ENCODE peak calls at places on chromosomes 11 and 22, in ten cellular contexts. One of them, this sample, is unnamed.

GRCh38 chr11:114196994-114197702 is 99.1 kb upstream of the NNMT start:
- DNase-seq in PC-3: no peak
- DNase-seq in body of pancreas: no peak
- DNase-seq in GM23338: no peak
- DNase-seq in tibial nerve: no peak
- DNase-seq in IMR-90: no peak
- DNase-seq in Panc1: no peak
- DNase-seq in coronary artery: no peak
- DNase-seq in left ventricle myocardium inferior: no peak
- DNase-seq in left lung: no peak
- DNase-seq in this sample: no peak

GRCh38 chr22:45832959-45833580 is 143.9 kb downstream of the WNT7B start:
- DNase-seq in PC-3: no peak
- DNase-seq in body of pancreas: no peak
- DNase-seq in GM23338: no peak
- DNase-seq in tibial nerve: no peak
- DNase-seq in IMR-90: no peak
- DNase-seq in Panc1: no peak
- DNase-seq in coronary artery: no peak
- DNase-seq in left ventricle myocardium inferior: no peak
- DNase-seq in left lung: no peak
- DNase-seq in this sample: no peak

GRCh38 chr11:43735931-43736330 is 55.4 kb downstream of the HSD17B12 start:
- DNase-seq in PC-3: peak
- DNase-seq in body of pancreas: no peak
- DNase-seq in GM23338: peak
- DNase-seq in tibial nerve: no peak
- DNase-seq in IMR-90: peak
- DNase-seq in Panc1: no peak
- DNase-seq in coronary artery: no peak
- DNase-seq in left ventricle myocardium inferior: no peak
- DNase-seq in left lung: no peak
- DNase-seq in this sample: no peak

GRCh38 chr11:106447631-106448191 is 370.2 kb downstream of the AASDHPPT start:
- DNase-seq in PC-3: peak
- DNase-seq in body of pancreas: no peak
- DNase-seq in GM23338: no peak
- DNase-seq in tibial nerve: no peak
- DNase-seq in IMR-90: no peak
- DNase-seq in Panc1: no peak
- DNase-seq in coronary artery: no peak
- DNase-seq in left ventricle myocardium inferior: no peak
- DNase-seq in left lung: no peak
- DNase-seq in this sample: no peak

GRCh38 chr22:19962909-19963806 is 21.5 kb upstream of the TXNRD2 start:
- DNase-seq in PC-3: peak
- DNase-seq in body of pancreas: peak
- DNase-seq in GM23338: peak
- DNase-seq in tibial nerve: no peak
- DNase-seq in IMR-90: peak
- DNase-seq in Panc1: no peak
- DNase-seq in coronary artery: no peak
- DNase-seq in left ventricle myocardium inferior: no peak
- DNase-seq in left lung: peak
- DNase-seq in this sample: no peak

GRCh38 chr11:27100534-27100933 is 59.9 kb downstream of the BBOX1 start:
- DNase-seq in PC-3: no peak
- DNase-seq in body of pancreas: no peak
- DNase-seq in GM23338: no peak
- DNase-seq in tibial nerve: no peak
- DNase-seq in IMR-90: no peak
- DNase-seq in Panc1: no peak
- DNase-seq in coronary artery: no peak
- DNase-seq in left ventricle myocardium inferior: no peak
- DNase-seq in left lung: no peak
- DNase-seq in this sample: no peak

GRCh38 chr11:65489706-65490310 is 9.0 kb upstream of the MALAT1 start:
- DNase-seq in PC-3: no peak
- DNase-seq in body of pancreas: no peak
- DNase-seq in GM23338: no peak
- DNase-seq in tibial nerve: no peak
- DNase-seq in IMR-90: no peak
- DNase-seq in Panc1: no peak
- DNase-seq in coronary artery: peak
- DNase-seq in left ventricle myocardium inferior: no peak
- DNase-seq in left lung: no peak
- DNase-seq in this sample: no peak

GRCh38 chr11:26579683-26580082 is 7.6 kb upstream of the MUC15 start:
- DNase-seq in PC-3: no peak
- DNase-seq in body of pancreas: no peak
- DNase-seq in GM23338: no peak
- DNase-seq in tibial nerve: no peak
- DNase-seq in IMR-90: no peak
- DNase-seq in Panc1: no peak
- DNase-seq in coronary artery: no peak
- DNase-seq in left ventricle myocardium inferior: no peak
- DNase-seq in left lung: no peak
- DNase-seq in this sample: no peak

GRCh38 chr22:42939451-42939881 is 75.5 kb downstream of the PACSIN2 start:
- DNase-seq in PC-3: peak
- DNase-seq in body of pancreas: no peak
- DNase-seq in GM23338: peak
- DNase-seq in tibial nerve: no peak
- DNase-seq in IMR-90: no peak
- DNase-seq in Panc1: no peak
- DNase-seq in coronary artery: no peak
- DNase-seq in left ventricle myocardium inferior: no peak
- DNase-seq in left lung: no peak
- DNase-seq in this sample: no peak

GRCh38 chr11:14971865-14972580 is at the start of gene CALCA:
- DNase-seq in PC-3: no peak
- DNase-seq in body of pancreas: no peak
- DNase-seq in GM23338: peak
- DNase-seq in tibial nerve: no peak
- DNase-seq in IMR-90: no peak
- DNase-seq in Panc1: no peak
- DNase-seq in coronary artery: no peak
- DNase-seq in left ventricle myocardium inferior: no peak
- DNase-seq in left lung: no peak
- DNase-seq in this sample: peak

GRCh38 chr11:103450241-103450640 is 341.0 kb downstream of the DYNC2H1 start:
- DNase-seq in PC-3: no peak
- DNase-seq in body of pancreas: no peak
- DNase-seq in GM23338: no peak
- DNase-seq in tibial nerve: no peak
- DNase-seq in IMR-90: peak
- DNase-seq in Panc1: no peak
- DNase-seq in coronary artery: no peak
- DNase-seq in left ventricle myocardium inferior: no peak
- DNase-seq in left lung: no peak
- DNase-seq in this sample: no peak

GRCh38 chr11:12841946-12842630 is 167.0 kb upstream of the RASSF10 start:
- DNase-seq in PC-3: peak
- DNase-seq in body of pancreas: peak
- DNase-seq in GM23338: peak
- DNase-seq in tibial nerve: no peak
- DNase-seq in IMR-90: peak
- DNase-seq in Panc1: no peak
- DNase-seq in coronary artery: no peak
- DNase-seq in left ventricle myocardium inferior: no peak
- DNase-seq in left lung: no peak
- DNase-seq in this sample: no peak

GRCh38 chr22:44103735-44104134 is 77.0 kb upstream of the PARVG start:
- DNase-seq in PC-3: no peak
- DNase-seq in body of pancreas: peak
- DNase-seq in GM23338: no peak
- DNase-seq in tibial nerve: no peak
- DNase-seq in IMR-90: no peak
- DNase-seq in Panc1: no peak
- DNase-seq in coronary artery: no peak
- DNase-seq in left ventricle myocardium inferior: no peak
- DNase-seq in left lung: no peak
- DNase-seq in this sample: no peak

GRCh38 chr11:113016905-113017304 is 55.7 kb downstream of the NCAM1 start:
- DNase-seq in PC-3: no peak
- DNase-seq in body of pancreas: no peak
- DNase-seq in GM23338: no peak
- DNase-seq in tibial nerve: no peak
- DNase-seq in IMR-90: no peak
- DNase-seq in Panc1: no peak
- DNase-seq in coronary artery: no peak
- DNase-seq in left ventricle myocardium inferior: no peak
- DNase-seq in left lung: no peak
- DNase-seq in this sample: no peak

GRCh38 chr11:78795862-78796261 is 221.2 kb upstream of the NARS2 start:
- DNase-seq in PC-3: peak
- DNase-seq in body of pancreas: no peak
- DNase-seq in GM23338: no peak
- DNase-seq in tibial nerve: no peak
- DNase-seq in IMR-90: no peak
- DNase-seq in Panc1: no peak
- DNase-seq in coronary artery: no peak
- DNase-seq in left ventricle myocardium inferior: no peak
- DNase-seq in left lung: peak
- DNase-seq in this sample: no peak

GRCh38 chr11:9972917-9973504 is 309.1 kb downstream of the SWAP70 start:
- DNase-seq in PC-3: peak
- DNase-seq in body of pancreas: peak
- DNase-seq in GM23338: peak
- DNase-seq in tibial nerve: no peak
- DNase-seq in IMR-90: peak
- DNase-seq in Panc1: peak
- DNase-seq in coronary artery: no peak
- DNase-seq in left ventricle myocardium inferior: no peak
- DNase-seq in left lung: no peak
- DNase-seq in this sample: no peak

GRCh38 chr22:29330753-29331152 is 15.3 kb upstream of the RASL10A start:
- DNase-seq in PC-3: no peak
- DNase-seq in body of pancreas: no peak
- DNase-seq in GM23338: no peak
- DNase-seq in tibial nerve: no peak
- DNase-seq in IMR-90: peak
- DNase-seq in Panc1: no peak
- DNase-seq in coronary artery: no peak
- DNase-seq in left ventricle myocardium inferior: no peak
- DNase-seq in left lung: peak
- DNase-seq in this sample: no peak

GRCh38 chr11:94084164-94084563 is 44.5 kb upstream of the PANX1 start:
- DNase-seq in PC-3: no peak
- DNase-seq in body of pancreas: no peak
- DNase-seq in GM23338: no peak
- DNase-seq in tibial nerve: no peak
- DNase-seq in IMR-90: no peak
- DNase-seq in Panc1: no peak
- DNase-seq in coronary artery: no peak
- DNase-seq in left ventricle myocardium inferior: no peak
- DNase-seq in left lung: no peak
- DNase-seq in this sample: no peak

GRCh38 chr11:110519816-110520215 is 90.1 kb downstream of the FDX1 start:
- DNase-seq in PC-3: no peak
- DNase-seq in body of pancreas: no peak
- DNase-seq in GM23338: no peak
- DNase-seq in tibial nerve: no peak
- DNase-seq in IMR-90: no peak
- DNase-seq in Panc1: no peak
- DNase-seq in coronary artery: no peak
- DNase-seq in left ventricle myocardium inferior: no peak
- DNase-seq in left lung: no peak
- DNase-seq in this sample: no peak

DNA sequence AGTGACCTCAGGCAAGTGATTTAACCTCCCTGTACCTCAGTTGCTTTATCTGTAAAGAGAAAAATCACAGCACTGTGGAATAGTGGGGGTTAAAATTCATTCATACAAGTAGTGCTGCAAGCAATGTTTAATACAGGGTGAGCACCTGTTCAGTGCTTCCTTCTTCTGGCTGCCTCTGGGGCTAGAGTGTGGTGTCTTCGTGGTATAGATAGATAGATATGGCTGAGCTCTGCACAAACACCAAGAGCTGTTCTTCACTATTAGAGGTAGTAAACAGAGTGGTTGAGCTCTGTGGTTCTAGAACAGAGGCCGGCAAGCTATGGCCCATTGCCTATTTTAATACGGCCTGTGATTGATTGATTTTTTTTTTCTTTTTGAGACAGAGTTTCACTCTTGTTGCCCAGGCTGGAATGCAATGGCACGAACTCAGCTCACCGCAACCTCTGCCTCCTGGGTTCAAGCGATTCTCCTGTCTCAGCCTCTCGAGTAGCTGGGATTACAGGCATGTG is 32.9 kb downstream of the LIMK2 start:
- DNase-seq in PC-3: no peak
- DNase-seq in body of pancreas: no peak
- DNase-seq in GM23338: no peak
- DNase-seq in tibial nerve: no peak
- DNase-seq in IMR-90: no peak
- DNase-seq in Panc1: no peak
- DNase-seq in coronary artery: no peak
- DNase-seq in left ventricle myocardium inferior: no peak
- DNase-seq in left lung: no peak
- DNase-seq in this sample: no peak
- H3K27ac ChIP-seq in PC-3: no peak
- H3K27ac ChIP-seq in body of pancreas: no peak
- H3K27ac ChIP-seq in GM23338: peak
- H3K27ac ChIP-seq in tibial nerve: no peak
- H3K27ac ChIP-seq in IMR-90: no peak
- H3K27ac ChIP-seq in Panc1: no peak
- H3K27ac ChIP-seq in coronary artery: no peak
- H3K27ac ChIP-seq in left ventricle myocardium inferior: no peak
- H3K27ac ChIP-seq in left lung: peak
- H3K27ac ChIP-seq in this sample: no peak

GRCh38 chr11:17922474-17922788 is 90.4 kb downstream of the SERGEF start:
- DNase-seq in PC-3: no peak
- DNase-seq in body of pancreas: no peak
- DNase-seq in GM23338: no peak
- DNase-seq in tibial nerve: no peak
- DNase-seq in IMR-90: no peak
- DNase-seq in Panc1: no peak
- DNase-seq in coronary artery: no peak
- DNase-seq in left ventricle myocardium inferior: no peak
- DNase-seq in left lung: no peak
- DNase-seq in this sample: no peak
- H3K4me3 ChIP-seq in PC-3: no peak
- H3K4me3 ChIP-seq in body of pancreas: no peak
- H3K4me3 ChIP-seq in GM23338: no peak
- H3K4me3 ChIP-seq in tibial nerve: no peak
- H3K4me3 ChIP-seq in IMR-90: no peak
- H3K4me3 ChIP-seq in Panc1: no peak
- H3K4me3 ChIP-seq in coronary artery: no peak
- H3K4me3 ChIP-seq in left ventricle myocardium inferior: no peak
- H3K4me3 ChIP-seq in left lung: no peak
- H3K4me3 ChIP-seq in this sample: no peak

GRCh38 chr22:24166811-24167210 is 14.5 kb upstream of the SUSD2 start:
- DNase-seq in PC-3: no peak
- DNase-seq in body of pancreas: no peak
- DNase-seq in GM23338: no peak
- DNase-seq in tibial nerve: no peak
- DNase-seq in IMR-90: no peak
- DNase-seq in Panc1: no peak
- DNase-seq in coronary artery: no peak
- DNase-seq in left ventricle myocardium inferior: no peak
- DNase-seq in left lung: no peak
- DNase-seq in this sample: no peak
- H3K27ac ChIP-seq in PC-3: no peak
- H3K27ac ChIP-seq in body of pancreas: no peak
- H3K27ac ChIP-seq in GM23338: no peak
- H3K27ac ChIP-seq in tibial nerve: no peak
- H3K27ac ChIP-seq in IMR-90: no peak
- H3K27ac ChIP-seq in Panc1: no peak
- H3K27ac ChIP-seq in coronary artery: no peak
- H3K27ac ChIP-seq in left ventricle myocardium inferior: no peak
- H3K27ac ChIP-seq in left lung: no peak
- H3K27ac ChIP-seq in this sample: no peak

GRCh38 chr22:39241632-39242388 is 3.0 kb downstream of the PDGFB start:
- DNase-seq in PC-3: no peak
- DNase-seq in body of pancreas: peak
- DNase-seq in GM23338: no peak
- DNase-seq in tibial nerve: no peak
- DNase-seq in IMR-90: no peak
- DNase-seq in Panc1: no peak
- DNase-seq in coronary artery: no peak
- DNase-seq in left ventricle myocardium inferior: no peak
- DNase-seq in left lung: no peak
- DNase-seq in this sample: no peak
- H3K4me3 ChIP-seq in PC-3: peak
- H3K4me3 ChIP-seq in body of pancreas: no peak
- H3K4me3 ChIP-seq in GM23338: peak
- H3K4me3 ChIP-seq in tibial nerve: peak
- H3K4me3 ChIP-seq in IMR-90: no peak
- H3K4me3 ChIP-seq in Panc1: peak
- H3K4me3 ChIP-seq in coronary artery: peak
- H3K4me3 ChIP-seq in left ventricle myocardium inferior: peak
- H3K4me3 ChIP-seq in left lung: peak
- H3K4me3 ChIP-seq in this sample: peak

This sample was measured in dorsolateral prefrontal cortex.